ENCODE peak calls at places on chromosome 1, in eight cellular contexts. One of them, this sample, is unnamed.

GRCh38 chr1:8572106-8572505 is 245.3 kb downstream of the RERE start:
- DNase-seq in activated CD4-positive, alpha-beta T cell treated with anti-CD3 and anti-CD28 coated beads, Interleukin-2, amount 50 U/mL, for 24 hours: no peak
- DNase-seq in PC-3: no peak
- DNase-seq in GM12865: no peak
- DNase-seq in T-helper 2 cell: no peak
- DNase-seq in amniotic stem cell: no peak
- DNase-seq in stimulated activated CD4-positive, alpha-beta T cell treated with anti-CD3 and anti-CD28 coated beads, Interleukin-12 subunit alpha, Interleukin-12 subunit beta, amount 100 ng/mL, for 4 hours: no peak
- DNase-seq in hepatocyte: no peak
- DNase-seq in this sample: no peak

GRCh38 chr1:115196291-115196690 is 107.0 kb upstream of the TSPAN2 start:
- DNase-seq in activated CD4-positive, alpha-beta T cell treated with anti-CD3 and anti-CD28 coated beads, Interleukin-2, amount 50 U/mL, for 24 hours: no peak
- DNase-seq in GM12865: no peak
- DNase-seq in stimulated activated CD4-positive, alpha-beta T cell treated with anti-CD3 and anti-CD28 coated beads, Interleukin-12 subunit alpha, Interleukin-12 subunit beta, amount 100 ng/mL, for 4 hours: no peak
- DNase-seq in PC-3: no peak
- DNase-seq in hepatocyte: no peak
- DNase-seq in amniotic stem cell: no peak
- DNase-seq in T-helper 2 cell: no peak
- DNase-seq in this sample: no peak

GRCh38 chr1:223870617-223871574 is 25.1 kb upstream of the TP53BP2 start:
- DNase-seq in activated CD4-positive, alpha-beta T cell treated with anti-CD3 and anti-CD28 coated beads, Interleukin-2, amount 50 U/mL, for 24 hours: no peak
- DNase-seq in PC-3: no peak
- DNase-seq in GM12865: no peak
- DNase-seq in T-helper 2 cell: no peak
- DNase-seq in amniotic stem cell: no peak
- DNase-seq in hepatocyte: no peak
- DNase-seq in stimulated activated CD4-positive, alpha-beta T cell treated with anti-CD3 and anti-CD28 coated beads, Interleukin-12 subunit alpha, Interleukin-12 subunit beta, amount 100 ng/mL, for 4 hours: no peak
- DNase-seq in this sample: no peak

GRCh38 chr1:23168079-23168461 is 586 bp downstream of the LUZP1 start:
- DNase-seq in hepatocyte: peak
- DNase-seq in activated CD4-positive, alpha-beta T cell treated with anti-CD3 and anti-CD28 coated beads, Interleukin-2, amount 50 U/mL, for 24 hours: no peak
- DNase-seq in amniotic stem cell: no peak
- DNase-seq in stimulated activated CD4-positive, alpha-beta T cell treated with anti-CD3 and anti-CD28 coated beads, Interleukin-12 subunit alpha, Interleukin-12 subunit beta, amount 100 ng/mL, for 4 hours: peak
- DNase-seq in PC-3: no peak
- DNase-seq in GM12865: peak
- DNase-seq in T-helper 2 cell: peak
- DNase-seq in this sample: no peak

GRCh38 chr1:39194398-39195051 is 10.0 kb upstream of the MACF1 start:
- DNase-seq in hepatocyte: no peak
- DNase-seq in GM12865: no peak
- DNase-seq in PC-3: no peak
- DNase-seq in amniotic stem cell: no peak
- DNase-seq in activated CD4-positive, alpha-beta T cell treated with anti-CD3 and anti-CD28 coated beads, Interleukin-2, amount 50 U/mL, for 24 hours: no peak
- DNase-seq in stimulated activated CD4-positive, alpha-beta T cell treated with anti-CD3 and anti-CD28 coated beads, Interleukin-12 subunit alpha, Interleukin-12 subunit beta, amount 100 ng/mL, for 4 hours: no peak
- DNase-seq in T-helper 2 cell: no peak
- DNase-seq in this sample: no peak

GRCh38 chr1:22639286-22639685 is 2.9 kb downstream of the C1QA start:
- DNase-seq in stimulated activated CD4-positive, alpha-beta T cell treated with anti-CD3 and anti-CD28 coated beads, Interleukin-12 subunit alpha, Interleukin-12 subunit beta, amount 100 ng/mL, for 4 hours: no peak
- DNase-seq in PC-3: no peak
- DNase-seq in T-helper 2 cell: no peak
- DNase-seq in hepatocyte: peak
- DNase-seq in amniotic stem cell: no peak
- DNase-seq in activated CD4-positive, alpha-beta T cell treated with anti-CD3 and anti-CD28 coated beads, Interleukin-2, amount 50 U/mL, for 24 hours: no peak
- DNase-seq in GM12865: peak
- DNase-seq in this sample: no peak

GRCh38 chr1:87796521-87796920 is 467.8 kb downstream of the LMO4 start:
- DNase-seq in T-helper 2 cell: no peak
- DNase-seq in GM12865: no peak
- DNase-seq in hepatocyte: peak
- DNase-seq in PC-3: no peak
- DNase-seq in amniotic stem cell: no peak
- DNase-seq in activated CD4-positive, alpha-beta T cell treated with anti-CD3 and anti-CD28 coated beads, Interleukin-2, amount 50 U/mL, for 24 hours: no peak
- DNase-seq in stimulated activated CD4-positive, alpha-beta T cell treated with anti-CD3 and anti-CD28 coated beads, Interleukin-12 subunit alpha, Interleukin-12 subunit beta, amount 100 ng/mL, for 4 hours: no peak
- DNase-seq in this sample: no peak

GRCh38 chr1:17978016-17978415 is 129.6 kb upstream of the IGSF21 start:
- DNase-seq in T-helper 2 cell: no peak
- DNase-seq in stimulated activated CD4-positive, alpha-beta T cell treated with anti-CD3 and anti-CD28 coated beads, Interleukin-12 subunit alpha, Interleukin-12 subunit beta, amount 100 ng/mL, for 4 hours: no peak
- DNase-seq in amniotic stem cell: no peak
- DNase-seq in activated CD4-positive, alpha-beta T cell treated with anti-CD3 and anti-CD28 coated beads, Interleukin-2, amount 50 U/mL, for 24 hours: no peak
- DNase-seq in PC-3: no peak
- DNase-seq in GM12865: no peak
- DNase-seq in hepatocyte: no peak
- DNase-seq in this sample: no peak

GRCh38 chr1:30117685-30118084 is 605.7 kb downstream of the MATN1 start:
- DNase-seq in amniotic stem cell: no peak
- DNase-seq in stimulated activated CD4-positive, alpha-beta T cell treated with anti-CD3 and anti-CD28 coated beads, Interleukin-12 subunit alpha, Interleukin-12 subunit beta, amount 100 ng/mL, for 4 hours: no peak
- DNase-seq in hepatocyte: no peak
- DNase-seq in PC-3: no peak
- DNase-seq in T-helper 2 cell: no peak
- DNase-seq in GM12865: peak
- DNase-seq in activated CD4-positive, alpha-beta T cell treated with anti-CD3 and anti-CD28 coated beads, Interleukin-2, amount 50 U/mL, for 24 hours: no peak
- DNase-seq in this sample: no peak

GRCh38 chr1:6385673-6386191 is 7.8 kb downstream of the ACOT7 start:
- DNase-seq in activated CD4-positive, alpha-beta T cell treated with anti-CD3 and anti-CD28 coated beads, Interleukin-2, amount 50 U/mL, for 24 hours: no peak
- DNase-seq in stimulated activated CD4-positive, alpha-beta T cell treated with anti-CD3 and anti-CD28 coated beads, Interleukin-12 subunit alpha, Interleukin-12 subunit beta, amount 100 ng/mL, for 4 hours: no peak
- DNase-seq in hepatocyte: peak
- DNase-seq in GM12865: no peak
- DNase-seq in amniotic stem cell: no peak
- DNase-seq in PC-3: peak
- DNase-seq in T-helper 2 cell: no peak
- DNase-seq in this sample: no peak

GRCh38 chr1:174519845-174520244 is 72.1 kb downstream of the GPR52 start:
- DNase-seq in T-helper 2 cell: no peak
- DNase-seq in activated CD4-positive, alpha-beta T cell treated with anti-CD3 and anti-CD28 coated beads, Interleukin-2, amount 50 U/mL, for 24 hours: no peak
- DNase-seq in GM12865: no peak
- DNase-seq in PC-3: no peak
- DNase-seq in hepatocyte: no peak
- DNase-seq in stimulated activated CD4-positive, alpha-beta T cell treated with anti-CD3 and anti-CD28 coated beads, Interleukin-12 subunit alpha, Interleukin-12 subunit beta, amount 100 ng/mL, for 4 hours: no peak
- DNase-seq in amniotic stem cell: no peak
- DNase-seq in this sample: no peak

GRCh38 chr1:178581351-178581951 is 68.5 kb downstream of the TEX35 start:
- DNase-seq in hepatocyte: no peak
- DNase-seq in PC-3: no peak
- DNase-seq in GM12865: peak
- DNase-seq in activated CD4-positive, alpha-beta T cell treated with anti-CD3 and anti-CD28 coated beads, Interleukin-2, amount 50 U/mL, for 24 hours: no peak
- DNase-seq in T-helper 2 cell: no peak
- DNase-seq in amniotic stem cell: no peak
- DNase-seq in stimulated activated CD4-positive, alpha-beta T cell treated with anti-CD3 and anti-CD28 coated beads, Interleukin-12 subunit alpha, Interleukin-12 subunit beta, amount 100 ng/mL, for 4 hours: no peak
- DNase-seq in this sample: no peak

GRCh38 chr1:62082456-62083363 is 111.9 kb upstream of the L1TD1 start:
- DNase-seq in PC-3: peak
- DNase-seq in stimulated activated CD4-positive, alpha-beta T cell treated with anti-CD3 and anti-CD28 coated beads, Interleukin-12 subunit alpha, Interleukin-12 subunit beta, amount 100 ng/mL, for 4 hours: peak
- DNase-seq in GM12865: peak
- DNase-seq in activated CD4-positive, alpha-beta T cell treated with anti-CD3 and anti-CD28 coated beads, Interleukin-2, amount 50 U/mL, for 24 hours: peak
- DNase-seq in amniotic stem cell: no peak
- DNase-seq in T-helper 2 cell: no peak
- DNase-seq in hepatocyte: peak
- DNase-seq in this sample: no peak

GRCh38 chr1:228875741-228876140 is 140.5 kb downstream of the RHOU start:
- DNase-seq in hepatocyte: no peak
- DNase-seq in PC-3: no peak
- DNase-seq in T-helper 2 cell: no peak
- DNase-seq in stimulated activated CD4-positive, alpha-beta T cell treated with anti-CD3 and anti-CD28 coated beads, Interleukin-12 subunit alpha, Interleukin-12 subunit beta, amount 100 ng/mL, for 4 hours: no peak
- DNase-seq in GM12865: no peak
- DNase-seq in amniotic stem cell: no peak
- DNase-seq in activated CD4-positive, alpha-beta T cell treated with anti-CD3 and anti-CD28 coated beads, Interleukin-2, amount 50 U/mL, for 24 hours: no peak
- DNase-seq in this sample: no peak

GRCh38 chr1:25468037-25468436 is 37.3 kb downstream of the MACO1 start:
- DNase-seq in GM12865: no peak
- DNase-seq in T-helper 2 cell: no peak
- DNase-seq in stimulated activated CD4-positive, alpha-beta T cell treated with anti-CD3 and anti-CD28 coated beads, Interleukin-12 subunit alpha, Interleukin-12 subunit beta, amount 100 ng/mL, for 4 hours: no peak
- DNase-seq in amniotic stem cell: no peak
- DNase-seq in activated CD4-positive, alpha-beta T cell treated with anti-CD3 and anti-CD28 coated beads, Interleukin-2, amount 50 U/mL, for 24 hours: no peak
- DNase-seq in PC-3: no peak
- DNase-seq in hepatocyte: no peak
- DNase-seq in this sample: no peak

This sample was measured in activated naive CD4-positive, alpha-beta T cell.